ENCODE peak calls at places on chromosomes 4 and X, in eight cellular contexts. K, Z, U, P, L, R, H and J are unnamed samples. For H3K4me1, the result is how much of the 10 kb centered on the place peaks cover.

GRCh38 chr4:111937368-111937767 is 207.9 kb upstream of the FAM241A start:
- DNase-seq in Z (no peak), R (no peak), P (no peak), U (peak), H (no peak), K (no peak), L (no peak), J (no peak)

GRCh38 chrX:148043456-148043855 is 62.3 kb downstream of the FMR1NB start:
- DNase-seq in L (no peak), U (no peak), H (no peak), P (no peak), Z (no peak), R (no peak), K (no peak), J (no peak)

GRCh38 chr4:104064650-104065577 is 345.1 kb upstream of the TACR3 start:
- DNase-seq in H (peak), R (peak), K (no peak), Z (peak), P (peak), L (peak), U (peak), J (peak)

GRCh38 chrX:150508461-150509367 is 59.7 kb upstream of the MTM1 start:
- DNase-seq in K (peak), R (peak), Z (peak), H (peak), P (peak), L (no peak), U (no peak), J (peak)

GRCh38 chr4:52956691-52957090 is 94.6 kb downstream of the RASL11B start:
- DNase-seq in L (peak), P (no peak), Z (no peak), R (no peak), U (no peak), H (no peak), K (no peak), J (no peak)

GRCh38 chrX:10239611-10240064 is 82.9 kb downstream of the CLCN4 start:
- DNase-seq in R (no peak), U (no peak), P (no peak), K (peak), H (no peak), L (no peak), Z (no peak), J (peak)

GRCh38 chr4:81802308-81802846 is 330.7 kb upstream of the RASGEF1B start:
- DNase-seq in Z (no peak), P (no peak), U (no peak), L (no peak), K (no peak), R (no peak), H (no peak), J (no peak)

GRCh38 chr4:48899950-48900349 is 6.6 kb downstream of the OCIAD2 start:
- DNase-seq in P (no peak), R (no peak), K (no peak), H (no peak), Z (no peak), U (no peak), L (no peak), J (no peak)

GRCh38 chr4:1347410-1347864 is 429 bp downstream of the UVSSA start:
- DNase-seq in P (peak), L (peak), K (peak), Z (peak), R (peak), H (peak), U (peak), J (peak)

GRCh38 chr4:129623233-129623632 is 527.3 kb downstream of the C4orf33 start:
- DNase-seq in K (no peak), U (no peak), Z (no peak), L (no peak), H (no peak), R (no peak), P (no peak), J (no peak)

GRCh38 chrX:4710618-4711433 is 997.4 kb upstream of the PRKX start:
- DNase-seq in U (no peak), H (no peak), K (no peak), Z (no peak), P (peak), L (no peak), R (no peak), J (no peak)

GRCh38 chr4:178462710-178463109 is 1020.5 kb upstream of the AGA start:
- DNase-seq in L (no peak), U (no peak), R (no peak), P (no peak), Z (no peak), H (no peak), K (no peak), J (no peak)

GRCh38 chr4:79024371-79024770 is 85.1 kb upstream of the PAQR3 start:
- DNase-seq in H (no peak), K (no peak), R (no peak), L (no peak), U (no peak), Z (no peak), P (no peak), J (no peak)

GRCh38 chr4:81724925-81725329 is 253.2 kb upstream of the RASGEF1B start:
- DNase-seq in U (no peak), K (peak), L (no peak), Z (peak), H (peak), P (peak), R (no peak), J (peak)

GRCh38 chr4:44071959-44072955 is 376.4 kb downstream of the KCTD8 start:
- DNase-seq in U (no peak), R (no peak), K (no peak), H (no peak), Z (no peak), L (no peak), P (no peak), J (no peak)

GRCh38 chrX:39730671-39731389 is 366.9 kb downstream of the BCOR start:
- DNase-seq in K (peak), R (peak), H (peak), L (peak), P (peak), Z (peak), U (peak), J (peak)

GRCh38 chrX:155662297-155662696 is 49.5 kb upstream of the TMLHE start:
- DNase-seq in K (no peak), Z (no peak), P (no peak), L (no peak), H (no peak), R (no peak), U (no peak), J (no peak)

GRCh38 chr4:82553020-82553419 is 8.8 kb downstream of the TMEM150C start:
- DNase-seq in Z (no peak), K (no peak), H (no peak), R (no peak), U (no peak), P (no peak), L (no peak), J (no peak)

GRCh38 chrX:69014200-69014599 is 151.1 kb downstream of the PJA1 start:
- DNase-seq in H (no peak), L (no peak), K (no peak), Z (no peak), U (no peak), R (no peak), P (no peak), J (no peak)

GRCh38 chr4:163697121-163697520 is 202.6 kb downstream of the TMA16 start:
- DNase-seq in H (no peak), R (no peak), K (no peak), U (no peak), Z (no peak), P (no peak), L (no peak), J (no peak)

GRCh38 chrX:110167952-110168451 is 149.9 kb downstream of the AMMECR1 start:
- DNase-seq in K (no peak), L (peak), R (no peak), H (no peak), Z (peak), P (no peak), U (peak), J (no peak)

GRCh38 chrX:43741843-43742573 is 85.9 kb downstream of the MAOA start:
- DNase-seq in P (no peak), K (no peak), H (no peak), R (peak), L (no peak), U (no peak), Z (no peak), J (peak)

GRCh38 chr4:56410247-56410646 is 23.0 kb upstream of the AASDH start:
- DNase-seq in U (peak), K (no peak), R (peak), L (peak), Z (peak), P (peak), H (peak), J (peak)

GRCh38 chr4:94463771-94464170 is 12.0 kb downstream of the PDLIM5 start:
- DNase-seq in U (no peak), L (no peak), Z (no peak), P (no peak), K (no peak), R (no peak), H (no peak), J (no peak)

GRCh38 chr4:128338634-128339355 is 51.2 kb upstream of the PGRMC2 start:
- DNase-seq in K (no peak), Z (no peak), P (no peak), R (no peak), L (no peak), U (no peak), H (no peak), J (no peak)

GRCh38 chr4:156593464-156593863 is 378.1 kb downstream of the PDGFC start:
- DNase-seq in R (no peak), K (no peak), U (no peak), L (no peak), P (no peak), Z (no peak), H (no peak), J (no peak)

GRCh38 chr4:30380404-30380998 is 339.7 kb upstream of the PCDH7 start:
- DNase-seq in Z (peak), K (no peak), L (peak), P (peak), R (no peak), U (peak), H (no peak), J (no peak)

GRCh38 chr4:118904935-118905334 is 16.3 kb downstream of the SYNPO2 start:
- DNase-seq in U (no peak), L (peak), K (no peak), P (no peak), Z (no peak), H (no peak), R (no peak), J (no peak)

GRCh38 chr4:8240211-8241041 is 29.1 kb upstream of the HTRA3 start:
- DNase-seq in Z (no peak), K (no peak), R (no peak), P (no peak), H (no peak), L (no peak), U (no peak), J (no peak)

GRCh38 chr4:3256230-3257124 is 7.5 kb downstream of the MSANTD1 start:
- DNase-seq in K (peak), U (no peak), R (no peak), L (no peak), P (peak), H (peak), Z (peak), J (peak)

GRCh38 chr4:2263701-2264321 is 1.9 kb upstream of the MXD4 start:
- DNase-seq in Z (no peak), H (no peak), U (no peak), R (no peak), P (no peak), L (no peak), K (peak), J (no peak)

GRCh38 chrX:23742693-23743622 is at the start of gene ACOT9:
- DNase-seq in U (peak), P (peak), Z (peak), L (peak), R (peak), K (peak), H (peak), J (peak)

GRCh38 chr4:39054497-39054896 is 7.5 kb upstream of the KLHL5 start:
- DNase-seq in K (no peak), U (no peak), Z (no peak), R (no peak), H (no peak), P (no peak), L (no peak), J (no peak)

GRCh38 chr4:145044341-145044740 is 53.7 kb downstream of the ANAPC10 start:
- DNase-seq in U (no peak), L (no peak), K (no peak), P (no peak), Z (no peak), R (no peak), H (no peak), J (no peak)

GRCh38 chr4:20687894-20688293 is 12.4 kb upstream of the PACRGL start:
- DNase-seq in L (no peak), U (no peak), Z (no peak), P (no peak), H (no peak), K (no peak), R (no peak), J (no peak)

GRCh38 chr4:111943796-111944203 is 201.5 kb upstream of the FAM241A start:
- DNase-seq in H (peak), Z (peak), U (peak), K (no peak), P (peak), L (peak), R (no peak), J (no peak)

GRCh38 chrX:81202413-81202794 is 502 bp downstream of the SH3BGRL start:
- DNase-seq in U (no peak), H (no peak), L (no peak), P (no peak), K (no peak), R (no peak), Z (no peak), J (no peak)

GRCh38 chr4:71396382-71396781 is 57.6 kb downstream of the SLC4A4 start:
- DNase-seq in Z (no peak), R (no peak), H (no peak), L (no peak), K (no peak), P (no peak), U (no peak), J (no peak)
- H3K27ac ChIP-seq in Z (no peak), R (no peak), H (no peak), L (no peak), K (no peak), P (no peak), U (no peak), J (no peak)

GRCh38 chrX:154349359-154349935 is 25.0 kb downstream of the FLNA start:
- DNase-seq in H (no peak), Z (peak), R (peak), P (no peak), K (peak), U (no peak), L (no peak), J (no peak)

GRCh38 chrX:154348646-154349358 is 25.6 kb downstream of the FLNA start:
- DNase-seq in L (no peak), P (no peak), R (peak), H (no peak), Z (no peak), U (no peak), K (peak), J (no peak)

GRCh38 chrX:154351183-154352011 is 23.0 kb downstream of the FLNA start:
- DNase-seq in U (no peak), K (no peak), Z (peak), P (no peak), L (no peak), H (peak), R (no peak), J (no peak)

GRCh38 chrX:154350429-154351182 is 23.8 kb downstream of the FLNA start:
- DNase-seq in R (no peak), K (no peak), P (no peak), Z (peak), H (no peak), L (no peak), U (no peak), J (no peak)

GRCh38 chrX:154349979-154350378 is 24.5 kb downstream of the FLNA start:
- DNase-seq in R (no peak), P (no peak), L (no peak), U (no peak), K (no peak), Z (no peak), H (no peak), J (no peak)
- TF ChIP-seq EP300 in R (no peak), P (no peak), L (no peak), U (no peak), K (no peak), Z (no peak), H (no peak), J (no peak)

DNA sequence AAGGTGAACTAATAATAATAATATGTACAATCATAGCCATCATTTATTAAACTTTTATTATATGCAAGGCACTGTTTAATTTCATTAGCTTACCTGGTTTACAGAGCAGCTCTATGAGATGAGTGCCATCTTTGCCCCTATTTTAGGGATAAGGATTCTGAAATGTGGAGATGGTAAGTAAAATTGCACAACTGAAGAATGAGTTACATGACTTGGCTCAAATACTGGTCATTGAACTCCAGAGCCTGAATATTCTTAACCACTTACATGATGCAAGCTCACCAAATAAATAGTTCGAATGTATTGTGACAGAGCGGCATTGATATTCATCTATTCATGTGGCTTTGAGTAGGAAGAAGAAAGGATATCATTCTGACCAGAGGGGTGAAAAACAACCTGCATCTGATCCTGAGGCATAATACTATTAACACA is 11.7 kb downstream of the ALB start:
- DNase-seq in U (no peak), H (no peak), P (no peak), L (no peak), R (no peak), Z (no peak), K (no peak), J (no peak)
- H3K4me1 ChIP-seq in U (under half), H (under half), P (under half), L (under half), R (under half), Z (under half), K (under half), J (under half)

GRCh38 chr4:150078996-150079581 is 844 bp downstream of the DCLK2 start:
- DNase-seq in Z (peak), P (no peak), R (peak), L (peak), K (peak), U (peak), H (peak), J (peak)

GRCh38 chr4:150082241-150082640 is 4.0 kb downstream of the DCLK2 start:
- DNase-seq in U (no peak), Z (no peak), L (no peak), H (no peak), K (no peak), R (no peak), P (peak), J (no peak)

GRCh38 chr4:150080875-150081274 is 2.6 kb downstream of the DCLK2 start:
- DNase-seq in Z (no peak), K (no peak), R (no peak), P (no peak), L (no peak), H (no peak), U (no peak), J (no peak)

GRCh38 chr4:150080335-150080734 is 2.1 kb downstream of the DCLK2 start:
- DNase-seq in P (no peak), K (no peak), H (no peak), Z (no peak), U (no peak), L (no peak), R (no peak), J (no peak)

DNA sequence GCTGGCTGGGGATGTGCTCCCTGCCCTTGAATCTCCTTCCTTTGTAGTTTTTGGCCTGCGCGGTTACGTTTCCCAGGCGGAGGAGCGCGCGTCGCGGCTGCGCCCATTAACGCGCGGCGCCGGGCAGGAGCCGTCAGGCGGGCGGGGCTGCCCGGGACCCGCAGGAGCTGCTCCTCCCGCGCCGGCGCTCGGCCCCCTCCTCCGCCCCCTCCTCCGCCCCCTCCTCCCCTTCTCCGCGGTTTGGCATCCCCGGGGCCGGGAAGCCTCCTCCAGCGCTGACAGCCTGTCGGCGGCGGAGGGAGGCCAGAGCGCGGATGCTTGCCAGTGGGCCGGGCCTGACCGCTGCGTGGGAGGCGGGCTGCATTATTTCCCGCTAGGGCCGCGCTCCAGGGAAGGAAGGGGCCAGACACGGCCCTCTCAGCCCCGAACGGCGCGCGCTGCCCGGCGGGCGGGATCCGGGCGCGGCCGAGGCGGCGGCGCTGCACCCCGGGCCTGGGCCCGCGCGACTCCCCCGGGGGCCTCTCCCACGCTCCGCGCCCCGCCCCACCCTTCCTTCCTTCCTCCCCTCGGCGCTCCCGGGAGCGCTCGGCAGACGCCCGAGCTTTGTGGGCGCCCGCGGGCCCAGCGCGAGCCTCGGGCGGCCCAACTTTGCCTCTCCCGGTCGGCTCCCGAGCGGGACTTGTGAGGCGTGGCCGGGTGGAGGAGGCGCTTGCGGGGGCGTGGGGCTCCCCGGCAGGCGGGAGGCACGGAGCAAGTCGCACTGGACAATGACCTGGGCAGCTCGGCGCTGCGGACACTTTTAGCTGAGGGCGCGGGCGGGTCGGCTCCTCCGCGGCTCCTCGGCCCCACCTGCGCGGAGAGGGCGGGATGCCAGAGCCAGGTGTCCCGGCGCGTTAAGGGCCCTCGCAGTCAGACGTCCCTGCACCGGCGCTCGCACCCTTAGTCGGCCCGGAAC is at the start of gene DCLK2:
- DNase-seq in K (peak), Z (peak), H (peak), L (peak), U (peak), R (peak), P (peak), J (peak)
- H3K27ac ChIP-seq in K (peak), Z (peak), H (peak), L (peak), U (peak), R (peak), P (peak), J (peak)

DNA sequence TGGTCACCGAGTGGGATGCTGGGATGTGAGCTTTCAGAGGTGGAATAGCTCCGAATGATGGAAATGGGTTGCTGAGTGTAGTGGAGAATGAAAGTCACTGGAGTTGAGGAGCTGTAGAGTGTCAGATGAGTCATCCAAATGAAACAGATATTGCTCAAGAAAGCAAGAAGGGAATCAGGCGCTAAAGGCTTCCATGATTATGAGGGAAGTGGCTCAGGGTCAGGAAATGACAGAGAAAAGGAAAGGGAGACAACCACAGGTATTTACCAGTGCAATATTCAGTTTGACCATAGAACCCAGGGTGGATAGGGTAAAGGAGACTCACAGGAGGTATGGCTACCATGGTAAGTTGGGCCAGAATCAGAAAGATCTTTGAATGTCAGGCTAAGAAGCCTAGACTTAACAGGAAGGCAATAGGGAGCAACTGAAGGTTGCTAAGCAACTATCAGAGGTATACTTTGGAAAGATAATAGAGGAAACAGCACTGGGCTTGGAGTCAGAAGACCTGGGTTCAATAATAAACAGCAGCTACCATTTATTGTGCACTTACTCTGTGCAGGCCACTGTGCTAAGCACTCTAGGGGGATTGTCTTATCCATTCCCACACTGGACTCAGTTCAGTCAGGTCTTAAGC is 11.7 kb downstream of the LAS1L start:
- DNase-seq in Z (no peak), P (no peak), H (no peak), R (no peak), K (no peak), L (no peak), U (no peak), J (no peak)
- TF ChIP-seq EP300 in Z (no peak), P (no peak), H (no peak), R (no peak), K (no peak), L (no peak), U (no peak), J (no peak)